ENCODE peak calls at places on chromosome 16, in four cellular contexts. N is HFF-Myc, T is thoracic aorta, L is PC-3. I is an unnamed sample.

GRCh38 chr16:58792188-58792587 is 58.1 kb upstream of the GOT2 start:
- DNase-seq in L (no peak), N (no peak), T (no peak), I (no peak)

GRCh38 chr16:27033281-27033680 is 33.4 kb upstream of the C16orf82 start:
- DNase-seq in N (no peak), L (no peak), T (no peak), I (no peak)

GRCh38 chr16:66554021-66554420 is 1.6 kb downstream of the CKLF start:
- DNase-seq in L (no peak), N (no peak), T (no peak), I (no peak)

GRCh38 chr16:68368602-68368944 is 57.8 kb downstream of the PRMT7 start:
- DNase-seq in L (no peak), T (no peak), N (no peak), I (no peak)

GRCh38 chr16:56860226-56861020 is 4.6 kb upstream of the SLC12A3 start:
- DNase-seq in L (no peak), T (no peak), N (no peak), I (no peak)

GRCh38 chr16:66566051-66566901 is at the start of gene CMTM1:
- DNase-seq in L (no peak), N (no peak), T (no peak), I (no peak)

GRCh38 chr16:14109782-14110727 is 38.9 kb downstream of the MRTFB start:
- DNase-seq in T (no peak), L (no peak), N (no peak), I (no peak)

GRCh38 chr16:27852116-27852515 is 211.4 kb downstream of the GSG1L start:
- DNase-seq in L (no peak), T (no peak), N (no peak), I (no peak)

GRCh38 chr16:82782715-82783251 is 156.0 kb downstream of the CDH13 start:
- DNase-seq in N (no peak), T (no peak), L (no peak), I (peak)

GRCh38 chr16:55643161-55643970 is 12.4 kb upstream of the SLC6A2 start:
- DNase-seq in N (no peak), T (no peak), L (no peak), I (peak)

GRCh38 chr16:57013902-57014301 is 24.5 kb downstream of the NLRC5 start:
- DNase-seq in L (no peak), N (no peak), T (no peak), I (no peak)

GRCh38 chr16:48901712-48902374 is 291.9 kb upstream of the N4BP1 start:
- DNase-seq in L (peak), N (no peak), T (no peak), I (no peak)

GRCh38 chr16:54957403-54957802 is 26.7 kb downstream of the IRX5 start:
- DNase-seq in N (no peak), L (peak), T (no peak), I (no peak)

GRCh38 chr16:54687043-54687655 is 243.5 kb upstream of the IRX5 start:
- DNase-seq in L (no peak), T (no peak), N (no peak), I (no peak)

GRCh38 chr16:79598341-79599181 is 2.0 kb downstream of the MAF start:
- DNase-seq in L (no peak), T (peak), N (no peak), I (peak)

GRCh38 chr16:307691-308312 is 24.8 kb downstream of the PDIA2 start:
- DNase-seq in T (no peak), L (no peak), N (no peak), I (no peak)

GRCh38 chr16:79717324-79717848 is 116.8 kb upstream of the MAF start:
- DNase-seq in T (no peak), N (no peak), L (no peak), I (no peak)

GRCh38 chr16:79994413-79994812 is 393.9 kb upstream of the MAF start:
- DNase-seq in T (no peak), N (no peak), L (no peak), I (no peak)

GRCh38 chr16:55478827-55479559 is at the start of gene MMP2:
- DNase-seq in T (no peak), N (no peak), L (no peak), I (peak)

GRCh38 chr16:12187939-12188673 is 211.6 kb downstream of the SNX29 start:
- DNase-seq in L (no peak), N (no peak), T (no peak), I (no peak)

GRCh38 chr16:84583995-84584394 is 33.9 kb downstream of the COTL1 start:
- DNase-seq in L (no peak), N (no peak), T (no peak), I (no peak)

GRCh38 chr16:84585472-84585871 is 32.4 kb downstream of the COTL1 start:
- DNase-seq in T (no peak), N (no peak), L (no peak), I (no peak)

GRCh38 chr16:84584678-84585077 is 33.2 kb downstream of the COTL1 start:
- DNase-seq in T (no peak), N (no peak), L (no peak), I (no peak)

GRCh38 chr16:84582958-84583516 is 34.8 kb downstream of the COTL1 start:
- DNase-seq in N (no peak), L (no peak), T (no peak), I (no peak)

GRCh38 chr16:84585886-84586285 is 32.0 kb downstream of the COTL1 start:
- DNase-seq in L (no peak), T (no peak), N (no peak), I (no peak)
- H3K4me3 ChIP-seq in L (no peak), T (no peak), N (no peak), I (no peak)

GRCh38 chr16:1379863-1380174 is 28.1 kb downstream of the GNPTG start:
- DNase-seq in T (no peak), N (no peak), L (no peak), I (no peak)
- TF ChIP-seq CTCF in T (no peak), N (no peak), L (no peak), I (no peak)

GRCh38 chr16:50747206-50747956 is 5.5 kb downstream of the CYLD start:
- DNase-seq in T (no peak), N (no peak), L (peak), I (peak)
- H3K4me3 ChIP-seq in T (no peak), N (no peak), L (no peak), I (no peak)

DNA sequence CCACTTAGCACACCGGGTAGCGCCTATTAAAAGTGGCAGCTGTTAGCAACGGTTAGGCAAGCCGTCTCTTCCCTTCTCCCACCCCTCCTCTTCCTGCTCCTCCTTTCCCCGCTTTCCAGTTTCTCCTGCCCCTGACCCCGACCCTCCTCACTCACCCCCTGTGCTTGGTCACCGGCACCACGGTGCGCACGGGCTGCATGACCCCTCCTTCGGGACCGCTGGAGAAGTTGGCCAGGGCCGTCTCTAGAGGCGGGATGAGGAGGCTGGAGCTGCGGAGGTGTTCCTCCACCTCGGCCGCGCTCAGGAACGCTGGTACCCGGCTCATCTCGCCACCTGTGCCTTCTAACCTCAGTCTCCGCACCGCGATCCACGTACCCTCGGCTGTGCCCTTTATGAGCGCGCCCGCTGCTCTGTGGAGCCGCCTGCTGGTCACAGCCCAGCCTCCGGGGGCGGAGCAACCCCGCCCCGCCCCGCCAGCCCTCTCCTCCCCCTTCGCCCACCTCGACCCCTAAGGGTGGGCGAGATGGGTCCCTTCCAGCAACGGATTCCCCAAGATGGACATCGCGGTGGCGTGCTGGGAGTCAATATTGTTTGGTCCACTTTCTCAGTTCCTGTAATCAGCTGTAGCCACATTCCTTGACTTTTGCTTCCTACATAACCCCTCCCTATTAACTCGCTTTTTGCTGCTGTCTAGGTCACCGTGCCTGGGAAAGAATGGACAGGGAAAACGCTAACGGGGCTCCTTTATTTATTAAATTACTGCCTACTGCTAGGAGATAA is at the start of gene CRYM:
- DNase-seq in T (no peak), N (no peak), L (peak), I (peak)
- TF ChIP-seq CTCF in T (peak), N (peak), L (peak), I (peak)